ENCODE peak calls at places on chromosomes 12 and 14, in eight cellular contexts. D, R, M, W, H, A, C and G are unnamed samples.
A peak's percentile ranks its signal among the peaks of the same experiment; 100 is the strongest.

GRCh38 chr12:46926536-46926935 is 100.7 kb upstream of the SLC38A4 start:
- DNase-seq in C (no peak), M (no peak), D (no peak), R (no peak), A (no peak), W (no peak), H (no peak), G (no peak)

GRCh38 chr12:85029456-85029855 is 6.6 kb downstream of the TSPAN19 start:
- DNase-seq in H (no peak), M (no peak), W (no peak), D (no peak), R (no peak), A (no peak), C (no peak), G (no peak)

GRCh38 chr14:101573289-101573688 is 12.0 kb downstream of the DIO3 start:
- DNase-seq in A (no peak), C (no peak), H (peak; percentile 7), D (no peak), W (no peak), R (no peak), M (no peak), G (no peak)

GRCh38 chr12:109982211-109982610 is 14.0 kb downstream of the GIT2 start:
- DNase-seq in A (no peak), H (no peak), W (no peak), D (no peak), C (no peak), R (no peak), M (no peak), G (no peak)

GRCh38 chr12:2152134-2152533 is 99.3 kb downstream of the CACNA1C start:
- DNase-seq in M (no peak), H (no peak), A (no peak), W (no peak), C (no peak), D (no peak), R (no peak), G (no peak)

GRCh38 chr14:39843881-39844280 is 411.6 kb upstream of the FBXO33 start:
- DNase-seq in D (no peak), C (no peak), A (no peak), W (no peak), H (no peak), R (no peak), M (no peak), G (no peak)

GRCh38 chr12:44029194-44029593 is 193.3 kb downstream of the TMEM117 start:
- DNase-seq in A (no peak), C (no peak), H (no peak), R (no peak), D (no peak), W (no peak), M (no peak), G (no peak)

GRCh38 chr12:38921025-38921677 is 15.8 kb upstream of the CPNE8 start:
- DNase-seq in D (no peak), C (peak; percentile 12), R (no peak), A (no peak), H (peak; percentile 35), W (no peak), M (no peak), G (peak; percentile 22)

GRCh38 chr12:10339441-10339840 is 31.8 kb downstream of the KLRD1 start:
- DNase-seq in R (no peak), H (no peak), D (no peak), A (no peak), C (no peak), M (no peak), W (no peak), G (no peak)

GRCh38 chr12:107780298-107780697 is 5.8 kb downstream of the ASCL4 start:
- DNase-seq in D (no peak), A (no peak), M (no peak), W (no peak), C (no peak), H (no peak), R (no peak), G (no peak)

GRCh38 chr14:58133739-58134138 is 18.3 kb downstream of the ARMH4 start:
- DNase-seq in M (no peak), R (no peak), W (no peak), H (no peak), C (no peak), D (no peak), A (no peak), G (no peak)

GRCh38 chr12:19369691-19370148 is 69.6 kb upstream of the AEBP2 start:
- DNase-seq in W (no peak), H (no peak), C (no peak), R (no peak), A (no peak), M (peak; percentile 18), D (no peak), G (no peak)

GRCh38 chr12:3747543-3747942 is 5.4 kb downstream of the CRACR2A start:
- DNase-seq in H (peak; percentile 67), M (no peak), C (no peak), R (no peak), A (no peak), D (no peak), W (no peak), G (no peak)

GRCh38 chr12:55929306-55929791 is 1.6 kb upstream of the DGKA start:
- DNase-seq in H (peak; percentile 74), M (no peak), R (no peak), C (no peak), A (peak; percentile 66), D (peak; percentile 76), W (no peak), G (no peak)

GRCh38 chr14:33676135-33676566 is 274.7 kb downstream of the EGLN3 start:
- DNase-seq in C (no peak), D (no peak), H (peak; percentile 20), W (no peak), R (no peak), M (no peak), A (no peak), G (peak; percentile 20)

GRCh38 chr12:57173089-57173488 is 25.7 kb upstream of the LRP1-AS start:
- DNase-seq in D (no peak), R (no peak), M (no peak), A (no peak), C (no peak), W (no peak), H (peak; percentile 55), G (no peak)

GRCh38 chr12:109725321-109726105 is 11.9 kb downstream of the FAM222A start:
- DNase-seq in W (no peak), C (no peak), R (peak; percentile 52), H (peak; percentile 14), A (no peak), D (no peak), M (no peak), G (no peak)

GRCh38 chr14:74549588-74549987 is 56.0 kb downstream of the ISCA2 start:
- DNase-seq in W (no peak), C (no peak), H (no peak), M (no peak), A (no peak), R (peak; percentile 63), D (no peak), G (no peak)

GRCh38 chr12:53078425-53079225 is 565 bp downstream of the SPRYD3 start:
- DNase-seq in W (no peak), R (peak; percentile 44), M (no peak), A (peak; percentile 26), D (no peak), H (no peak), C (no peak), G (no peak)
- H3K4me1 ChIP-seq in W (peaks cover 16% of the 10 kb centered on the region), R (peaks cover 2% of the 10 kb centered on the region), M (peaks cover 22% of the 10 kb centered on the region), A (peaks cover 13% of the 10 kb centered on the region), D (peaks cover 16% of the 10 kb centered on the region), H (peaks cover 4% of the 10 kb centered on the region), C (peaks cover 18% of the 10 kb centered on the region), G (peaks cover 49% of the 10 kb centered on the region)

DNA sequence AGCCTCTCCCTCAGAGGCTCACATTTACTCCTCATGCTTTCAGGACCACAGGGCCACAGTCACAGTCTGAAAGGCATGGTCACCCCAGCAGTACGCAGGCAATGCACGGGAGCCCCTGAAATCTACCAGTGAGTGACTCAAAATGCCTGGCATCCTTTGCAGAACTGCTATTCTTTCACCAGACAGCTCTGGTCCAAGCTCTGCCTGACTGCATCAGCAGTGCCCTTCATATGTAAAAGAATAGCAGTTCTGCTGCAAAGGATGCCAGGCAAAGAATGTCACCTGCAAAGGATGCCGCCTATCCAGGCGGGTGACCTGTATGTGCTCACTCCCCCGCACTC is 38.5 kb downstream of the LGMN start:
- DNase-seq in M (no peak), H (no peak), D (no peak), W (no peak), R (no peak), C (no peak), A (no peak), G (no peak)
- H3K36me3 ChIP-seq in M (peaks cover 50% of the 10 kb centered on the region), H (no peaks in the 10 kb centered on the region), D (no peaks in the 10 kb centered on the region), W (peaks cover 89% of the 10 kb centered on the region), R (peaks cover 1% of the 10 kb centered on the region), C (no peaks in the 10 kb centered on the region), A (peaks cover 2% of the 10 kb centered on the region), G (peaks cover 87% of the 10 kb centered on the region)

DNA sequence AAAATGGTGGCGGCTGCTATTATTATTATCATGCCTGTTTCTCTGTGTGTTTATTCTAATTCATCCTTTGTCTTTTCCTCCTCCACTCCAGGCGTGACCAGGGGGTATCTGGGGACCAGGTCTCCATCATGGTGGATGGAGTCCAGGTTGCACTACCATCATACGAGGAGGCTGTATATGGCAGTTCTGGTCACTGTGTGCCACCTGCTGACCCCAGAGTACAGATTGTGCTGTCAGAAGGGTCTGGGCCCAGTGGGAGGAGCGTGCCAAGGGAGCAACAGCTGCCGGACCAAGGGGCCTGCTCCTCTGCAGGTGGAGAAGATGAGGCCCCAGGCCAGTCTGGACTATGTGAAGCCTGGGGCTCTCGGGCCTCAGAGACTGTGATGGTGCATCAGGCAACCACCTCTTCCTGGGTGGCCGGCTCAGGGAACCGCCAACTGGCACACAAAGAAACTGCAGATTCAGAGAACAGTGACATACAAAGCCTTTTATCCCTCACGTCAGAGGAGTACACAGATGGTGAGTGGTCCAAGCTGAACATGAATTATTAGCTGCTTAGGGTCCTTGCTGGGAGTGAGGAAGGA is 58.3 kb upstream of the SRSF5 start:
- DNase-seq in R (no peak), H (no peak), M (no peak), C (no peak), W (no peak), D (no peak), A (no peak), G (no peak)
- H3K4me1 ChIP-seq in R (no peaks in the 10 kb centered on the region), H (peaks cover 26% of the 10 kb centered on the region), M (peaks cover 52% of the 10 kb centered on the region), C (peaks cover 24% of the 10 kb centered on the region), W (peaks cover 31% of the 10 kb centered on the region), D (peaks cover 14% of the 10 kb centered on the region), A (peaks cover 9% of the 10 kb centered on the region), G (peaks cover 61% of the 10 kb centered on the region)

DNA sequence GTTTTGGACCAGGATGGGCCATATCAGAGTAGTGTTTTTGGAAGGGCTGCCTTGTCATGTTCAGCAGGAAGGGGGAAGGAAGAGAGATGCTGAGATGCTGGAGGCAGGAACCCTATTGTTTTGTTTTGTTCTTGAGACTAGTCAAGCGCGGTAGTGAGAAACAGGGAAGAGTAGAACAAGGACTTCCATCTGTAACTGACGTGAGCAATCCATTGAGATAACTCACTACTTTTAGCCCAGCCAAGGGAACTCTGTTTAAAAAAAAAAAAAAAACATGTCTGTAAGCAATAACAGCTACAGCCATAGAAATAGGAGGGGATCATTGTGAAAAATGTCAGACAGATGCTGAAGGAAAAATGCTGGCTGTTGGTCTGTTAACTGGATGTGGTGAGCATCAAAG is 34.0 kb downstream of the CD9 start:
- DNase-seq in H (no peak), C (no peak), R (no peak), W (no peak), A (no peak), M (no peak), D (no peak), G (no peak)
- H3K36me3 ChIP-seq in H (no peaks in the 10 kb centered on the region), C (no peaks in the 10 kb centered on the region), R (peaks cover 6% of the 10 kb centered on the region), W (peaks cover 33% of the 10 kb centered on the region), A (no peaks in the 10 kb centered on the region), M (peaks cover 67% of the 10 kb centered on the region), D (no peaks in the 10 kb centered on the region), G (peaks cover 50% of the 10 kb centered on the region)

GRCh38 chr14:48490756-48491155 is 815.4 kb upstream of the MDGA2 start:
- DNase-seq in W (no peak), M (no peak), R (no peak), A (no peak), H (no peak), D (no peak), C (no peak), G (no peak)
- H3K4me1 ChIP-seq in W (no peaks in the 10 kb centered on the region), M (no peaks in the 10 kb centered on the region), R (no peaks in the 10 kb centered on the region), A (no peaks in the 10 kb centered on the region), H (no peaks in the 10 kb centered on the region), D (no peaks in the 10 kb centered on the region), C (no peaks in the 10 kb centered on the region), G (no peaks in the 10 kb centered on the region)